ENCODE peak calls at places on chromosomes 5 and 9, in seven cellular contexts. One of them, this sample, is unnamed. For H3K4me1, the result is how much of the 10 kb centered on the place peaks cover.

GRCh38 chr5:147512640-147513334 is 2.9 kb upstream of the DPYSL3 start:
- DNase-seq in upper lobe of right lung: no peak
- DNase-seq in pancreas: no peak
- DNase-seq in psoas muscle: no peak
- DNase-seq in right lobe of liver: no peak
- DNase-seq in esophagus muscularis mucosa: no peak
- DNase-seq in tibial nerve: no peak
- DNase-seq in this sample: no peak

GRCh38 chr5:150598046-150598445 is 42.4 kb upstream of the SYNPO start:
- DNase-seq in psoas muscle: no peak
- DNase-seq in tibial nerve: no peak
- DNase-seq in right lobe of liver: no peak
- DNase-seq in upper lobe of right lung: peak
- DNase-seq in pancreas: peak
- DNase-seq in esophagus muscularis mucosa: no peak
- DNase-seq in this sample: peak

GRCh38 chr5:67416133-67416937 is 219.7 kb upstream of the CD180 start:
- DNase-seq in psoas muscle: no peak
- DNase-seq in esophagus muscularis mucosa: no peak
- DNase-seq in tibial nerve: no peak
- DNase-seq in pancreas: no peak
- DNase-seq in right lobe of liver: no peak
- DNase-seq in upper lobe of right lung: no peak
- DNase-seq in this sample: no peak

GRCh38 chr9:19533373-19533772 is 124.6 kb downstream of the ACER2 start:
- DNase-seq in psoas muscle: no peak
- DNase-seq in esophagus muscularis mucosa: peak
- DNase-seq in pancreas: no peak
- DNase-seq in right lobe of liver: no peak
- DNase-seq in tibial nerve: no peak
- DNase-seq in upper lobe of right lung: no peak
- DNase-seq in this sample: no peak

GRCh38 chr5:169788168-169788567 is 151.1 kb downstream of the DOCK2 start:
- DNase-seq in esophagus muscularis mucosa: no peak
- DNase-seq in pancreas: no peak
- DNase-seq in psoas muscle: no peak
- DNase-seq in right lobe of liver: no peak
- DNase-seq in upper lobe of right lung: no peak
- DNase-seq in tibial nerve: no peak
- DNase-seq in this sample: no peak

GRCh38 chr5:149697001-149697400 is 33.1 kb upstream of the PPARGC1B start:
- DNase-seq in esophagus muscularis mucosa: no peak
- DNase-seq in psoas muscle: no peak
- DNase-seq in upper lobe of right lung: no peak
- DNase-seq in tibial nerve: no peak
- DNase-seq in right lobe of liver: no peak
- DNase-seq in pancreas: no peak
- DNase-seq in this sample: no peak

GRCh38 chr9:134534661-134535080 is 106.9 kb upstream of the COL5A1 start:
- DNase-seq in upper lobe of right lung: no peak
- DNase-seq in pancreas: no peak
- DNase-seq in right lobe of liver: no peak
- DNase-seq in tibial nerve: no peak
- DNase-seq in esophagus muscularis mucosa: no peak
- DNase-seq in psoas muscle: no peak
- DNase-seq in this sample: no peak

GRCh38 chr9:76490249-76490990 is 31.4 kb downstream of the GCNT1 start:
- DNase-seq in tibial nerve: no peak
- DNase-seq in esophagus muscularis mucosa: no peak
- DNase-seq in upper lobe of right lung: no peak
- DNase-seq in pancreas: no peak
- DNase-seq in right lobe of liver: no peak
- DNase-seq in psoas muscle: no peak
- DNase-seq in this sample: no peak

GRCh38 chr5:132365213-132365612 is 4.3 kb upstream of the SLC22A5 start:
- DNase-seq in pancreas: no peak
- DNase-seq in esophagus muscularis mucosa: no peak
- DNase-seq in psoas muscle: no peak
- DNase-seq in upper lobe of right lung: peak
- DNase-seq in tibial nerve: no peak
- DNase-seq in right lobe of liver: no peak
- DNase-seq in this sample: no peak

GRCh38 chr5:137145726-137146125 is 353.4 kb downstream of the SPOCK1 start:
- DNase-seq in upper lobe of right lung: no peak
- DNase-seq in psoas muscle: no peak
- DNase-seq in right lobe of liver: no peak
- DNase-seq in esophagus muscularis mucosa: no peak
- DNase-seq in pancreas: no peak
- DNase-seq in tibial nerve: no peak
- DNase-seq in this sample: no peak

GRCh38 chr9:130770679-130771442 is 64.2 kb upstream of the ABL1 start:
- DNase-seq in pancreas: no peak
- DNase-seq in upper lobe of right lung: no peak
- DNase-seq in psoas muscle: no peak
- DNase-seq in tibial nerve: no peak
- DNase-seq in esophagus muscularis mucosa: no peak
- DNase-seq in right lobe of liver: no peak
- DNase-seq in this sample: no peak

GRCh38 chr5:158868570-158868969 is 231.1 kb downstream of the EBF1 start:
- DNase-seq in pancreas: no peak
- DNase-seq in esophagus muscularis mucosa: no peak
- DNase-seq in upper lobe of right lung: no peak
- DNase-seq in right lobe of liver: no peak
- DNase-seq in psoas muscle: no peak
- DNase-seq in tibial nerve: no peak
- DNase-seq in this sample: no peak
- H3K4me1 ChIP-seq in pancreas: under half
- H3K4me1 ChIP-seq in esophagus muscularis mucosa: under half
- H3K4me1 ChIP-seq in upper lobe of right lung: under half
- H3K4me1 ChIP-seq in right lobe of liver: under half
- H3K4me1 ChIP-seq in psoas muscle: under half
- H3K4me1 ChIP-seq in tibial nerve: under half
- H3K4me1 ChIP-seq in this sample: under half

GRCh38 chr9:96654450-96655197 is 493 bp downstream of the PRXL2C start:
- DNase-seq in esophagus muscularis mucosa: peak
- DNase-seq in psoas muscle: peak
- DNase-seq in pancreas: peak
- DNase-seq in upper lobe of right lung: peak
- DNase-seq in tibial nerve: peak
- DNase-seq in right lobe of liver: peak
- DNase-seq in this sample: peak
- TF ChIP-seq CTCF in esophagus muscularis mucosa: peak
- TF ChIP-seq CTCF in psoas muscle: no peak
- TF ChIP-seq CTCF in pancreas: no peak
- TF ChIP-seq CTCF in upper lobe of right lung: no peak
- TF ChIP-seq CTCF in tibial nerve: peak
- TF ChIP-seq CTCF in right lobe of liver: no peak
- TF ChIP-seq CTCF in this sample: no peak

GRCh38 chr9:79573697-79573976 is 1.9 kb downstream of the TLE4 start:
- DNase-seq in right lobe of liver: no peak
- DNase-seq in pancreas: no peak
- DNase-seq in psoas muscle: no peak
- DNase-seq in esophagus muscularis mucosa: peak
- DNase-seq in upper lobe of right lung: no peak
- DNase-seq in tibial nerve: no peak
- DNase-seq in this sample: no peak
- H3K4me1 ChIP-seq in right lobe of liver: under half
- H3K4me1 ChIP-seq in pancreas: under half
- H3K4me1 ChIP-seq in psoas muscle: under half
- H3K4me1 ChIP-seq in esophagus muscularis mucosa: under half
- H3K4me1 ChIP-seq in upper lobe of right lung: under half
- H3K4me1 ChIP-seq in tibial nerve: under half
- H3K4me1 ChIP-seq in this sample: half or more

DNA sequence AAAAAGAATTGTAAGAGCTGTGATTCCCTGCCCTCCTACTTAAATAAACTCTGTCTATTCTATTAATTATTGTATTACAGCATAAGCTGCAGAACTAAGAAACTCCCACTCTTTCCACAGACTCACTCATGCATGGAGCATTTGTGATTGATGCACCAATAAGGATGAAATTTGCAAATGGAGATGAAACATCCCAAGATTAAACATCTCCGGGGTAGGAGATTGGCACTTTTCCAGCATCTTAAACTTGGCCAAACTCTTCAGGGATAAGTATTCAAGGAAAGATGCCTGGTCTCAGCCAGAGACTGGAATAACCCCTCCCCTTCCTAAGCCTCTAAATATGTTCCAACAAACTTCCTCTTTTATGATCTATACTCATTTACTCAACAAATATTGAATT is 472.0 kb downstream of the ACTL7B start:
- DNase-seq in right lobe of liver: no peak
- DNase-seq in esophagus muscularis mucosa: no peak
- DNase-seq in tibial nerve: no peak
- DNase-seq in upper lobe of right lung: no peak
- DNase-seq in psoas muscle: no peak
- DNase-seq in pancreas: no peak
- DNase-seq in this sample: no peak
- TF ChIP-seq CTCF in right lobe of liver: no peak
- TF ChIP-seq CTCF in esophagus muscularis mucosa: no peak
- TF ChIP-seq CTCF in tibial nerve: no peak
- TF ChIP-seq CTCF in upper lobe of right lung: no peak
- TF ChIP-seq CTCF in psoas muscle: no peak
- TF ChIP-seq CTCF in pancreas: no peak
- TF ChIP-seq CTCF in this sample: no peak

GRCh38 chr9:95213102-95213501 is 104.4 kb downstream of the FANCC start:
- DNase-seq in upper lobe of right lung: no peak
- DNase-seq in right lobe of liver: no peak
- DNase-seq in psoas muscle: no peak
- DNase-seq in esophagus muscularis mucosa: no peak
- DNase-seq in tibial nerve: no peak
- DNase-seq in pancreas: no peak
- DNase-seq in this sample: no peak

GRCh38 chr9:95217936-95218335 is 99.6 kb downstream of the FANCC start:
- DNase-seq in pancreas: no peak
- DNase-seq in upper lobe of right lung: no peak
- DNase-seq in psoas muscle: no peak
- DNase-seq in right lobe of liver: no peak
- DNase-seq in esophagus muscularis mucosa: no peak
- DNase-seq in tibial nerve: no peak
- DNase-seq in this sample: no peak

GRCh38 chr9:95215368-95215898 is 102.1 kb downstream of the FANCC start:
- DNase-seq in pancreas: no peak
- DNase-seq in right lobe of liver: no peak
- DNase-seq in psoas muscle: no peak
- DNase-seq in upper lobe of right lung: no peak
- DNase-seq in tibial nerve: no peak
- DNase-seq in esophagus muscularis mucosa: no peak
- DNase-seq in this sample: no peak

GRCh38 chr9:95224371-95225015 is 93.0 kb downstream of the FANCC start:
- DNase-seq in right lobe of liver: no peak
- DNase-seq in pancreas: no peak
- DNase-seq in psoas muscle: no peak
- DNase-seq in upper lobe of right lung: no peak
- DNase-seq in tibial nerve: no peak
- DNase-seq in esophagus muscularis mucosa: no peak
- DNase-seq in this sample: no peak

GRCh38 chr9:95218790-95219189 is 98.7 kb downstream of the FANCC start:
- DNase-seq in pancreas: no peak
- DNase-seq in right lobe of liver: no peak
- DNase-seq in tibial nerve: no peak
- DNase-seq in psoas muscle: no peak
- DNase-seq in esophagus muscularis mucosa: no peak
- DNase-seq in upper lobe of right lung: no peak
- DNase-seq in this sample: no peak
- H3K4me1 ChIP-seq in pancreas: under half
- H3K4me1 ChIP-seq in right lobe of liver: under half
- H3K4me1 ChIP-seq in tibial nerve: under half
- H3K4me1 ChIP-seq in psoas muscle: under half
- H3K4me1 ChIP-seq in esophagus muscularis mucosa: under half
- H3K4me1 ChIP-seq in upper lobe of right lung: under half
- H3K4me1 ChIP-seq in this sample: under half

DNA sequence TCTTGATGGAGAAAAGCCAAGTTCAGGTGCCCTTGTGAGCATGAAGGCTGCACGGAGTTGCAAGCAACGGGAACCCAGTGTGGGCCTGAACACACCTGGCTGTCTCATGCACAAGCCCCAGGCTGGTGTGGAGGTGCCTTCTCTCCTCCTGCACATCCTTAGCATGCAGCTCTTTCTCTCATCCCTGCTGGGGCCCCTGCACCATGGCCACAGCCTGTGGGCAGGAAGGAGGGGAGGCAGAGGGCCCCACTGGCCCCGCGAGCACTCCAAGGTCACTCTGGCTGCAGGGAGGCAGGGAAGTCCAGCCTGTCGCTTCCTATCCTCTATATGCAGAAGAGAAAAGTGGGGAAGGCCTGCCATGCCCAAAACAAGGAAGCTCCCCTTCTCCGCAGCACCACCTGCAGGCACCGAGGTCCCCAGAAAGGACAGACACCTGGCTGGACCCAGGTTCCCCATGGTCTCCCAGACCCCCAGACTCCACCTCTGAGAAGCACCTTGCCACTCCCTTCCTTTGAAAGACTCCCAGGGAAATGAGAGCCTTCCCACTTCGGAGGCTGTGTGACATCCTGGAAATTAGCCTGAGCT is 18.6 kb downstream of the STKLD1 start:
- DNase-seq in tibial nerve: no peak
- DNase-seq in right lobe of liver: no peak
- DNase-seq in pancreas: no peak
- DNase-seq in esophagus muscularis mucosa: no peak
- DNase-seq in psoas muscle: no peak
- DNase-seq in upper lobe of right lung: no peak
- DNase-seq in this sample: no peak
- TF ChIP-seq CTCF in tibial nerve: no peak
- TF ChIP-seq CTCF in right lobe of liver: no peak
- TF ChIP-seq CTCF in pancreas: no peak
- TF ChIP-seq CTCF in esophagus muscularis mucosa: no peak
- TF ChIP-seq CTCF in psoas muscle: no peak
- TF ChIP-seq CTCF in upper lobe of right lung: no peak
- TF ChIP-seq CTCF in this sample: no peak

GRCh38 chr9:121268598-121269029 is 652 bp downstream of the GSN start:
- DNase-seq in psoas muscle: no peak
- DNase-seq in upper lobe of right lung: peak
- DNase-seq in esophagus muscularis mucosa: no peak
- DNase-seq in tibial nerve: no peak
- DNase-seq in right lobe of liver: no peak
- DNase-seq in pancreas: no peak
- DNase-seq in this sample: no peak
- H3K4me1 ChIP-seq in psoas muscle: under half
- H3K4me1 ChIP-seq in upper lobe of right lung: under half
- H3K4me1 ChIP-seq in esophagus muscularis mucosa: half or more
- H3K4me1 ChIP-seq in tibial nerve: under half
- H3K4me1 ChIP-seq in right lobe of liver: under half
- H3K4me1 ChIP-seq in pancreas: under half
- H3K4me1 ChIP-seq in this sample: half or more

DNA sequence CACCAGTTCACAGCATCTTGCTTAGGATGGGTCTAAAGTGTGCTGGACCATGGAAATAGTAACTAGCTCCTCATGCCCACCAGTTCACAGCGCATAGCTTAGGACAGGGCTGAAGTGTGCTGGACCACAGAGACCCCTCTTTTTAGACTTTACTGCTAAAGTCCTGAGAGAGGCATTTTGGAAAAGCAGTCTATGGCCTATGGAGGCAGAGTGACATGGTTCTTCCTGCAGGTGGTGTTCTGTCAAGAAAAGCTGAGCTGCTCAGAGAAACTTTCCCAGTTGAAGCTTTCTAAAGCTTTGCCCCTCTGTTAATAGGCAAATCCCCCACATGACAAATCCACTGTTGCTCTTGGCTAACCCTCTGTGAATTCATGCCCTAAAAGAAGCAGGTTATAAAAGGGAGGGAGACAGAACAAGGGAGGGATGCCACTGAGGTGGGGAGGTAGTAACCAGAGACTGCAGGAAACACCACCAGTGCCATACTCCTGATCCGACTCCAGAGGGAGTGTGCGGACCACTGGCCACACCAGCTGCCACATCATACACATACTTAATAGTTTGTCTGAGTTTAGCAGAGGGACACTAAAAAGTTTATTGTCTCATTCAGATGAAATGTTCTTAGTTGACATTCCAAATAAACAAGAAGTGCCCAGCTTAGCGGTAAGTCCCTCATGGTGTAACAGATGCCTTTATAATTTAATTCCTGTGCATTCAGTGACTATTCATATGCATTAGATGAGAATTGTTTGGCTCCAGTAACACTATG is 236.1 kb upstream of the NFIL3 start:
- DNase-seq in pancreas: no peak
- DNase-seq in psoas muscle: no peak
- DNase-seq in tibial nerve: no peak
- DNase-seq in esophagus muscularis mucosa: peak
- DNase-seq in upper lobe of right lung: no peak
- DNase-seq in right lobe of liver: no peak
- DNase-seq in this sample: no peak
- TF ChIP-seq CTCF in pancreas: no peak
- TF ChIP-seq CTCF in psoas muscle: no peak
- TF ChIP-seq CTCF in tibial nerve: peak
- TF ChIP-seq CTCF in esophagus muscularis mucosa: peak
- TF ChIP-seq CTCF in upper lobe of right lung: peak
- TF ChIP-seq CTCF in right lobe of liver: no peak
- TF ChIP-seq CTCF in this sample: peak

This sample was measured in lower lobe of right lung.